ENCODE peak calls at places on chromosomes 2 and 18, in four cellular contexts. One of them, this sample, is unnamed.

GRCh38 chr18:58495634-58496033 is 133.3 kb downstream of the ALPK2 start:
- DNase-seq in effector memory CD8-positive, alpha-beta T cell: no peak
- DNase-seq in cardiac muscle cell: no peak
- DNase-seq in body of pancreas: no peak
- DNase-seq in this sample: no peak

GRCh38 chr2:84912984-84913383 is 7.5 kb downstream of the TMSB10 start:
- DNase-seq in effector memory CD8-positive, alpha-beta T cell: no peak
- DNase-seq in cardiac muscle cell: no peak
- DNase-seq in body of pancreas: no peak
- DNase-seq in this sample: no peak

GRCh38 chr2:113282747-113283533 is 4.2 kb upstream of the PAX8 start:
- DNase-seq in effector memory CD8-positive, alpha-beta T cell: no peak
- DNase-seq in cardiac muscle cell: peak; percentile 14
- DNase-seq in body of pancreas: peak; percentile 84
- DNase-seq in this sample: peak; percentile 86

GRCh38 chr2:240498958-240499260 is 58.9 kb downstream of the ANKMY1 start:
- DNase-seq in effector memory CD8-positive, alpha-beta T cell: no peak
- DNase-seq in cardiac muscle cell: no peak
- DNase-seq in body of pancreas: no peak
- DNase-seq in this sample: no peak

GRCh38 chr18:51907687-51908597 is 432.1 kb upstream of the DCC start:
- DNase-seq in effector memory CD8-positive, alpha-beta T cell: no peak
- DNase-seq in cardiac muscle cell: no peak
- DNase-seq in body of pancreas: peak; percentile 16
- DNase-seq in this sample: no peak

GRCh38 chr2:173884403-173884802 is 80.8 kb downstream of the SP3 start:
- DNase-seq in effector memory CD8-positive, alpha-beta T cell: peak; percentile 24
- DNase-seq in cardiac muscle cell: peak; percentile 68
- DNase-seq in body of pancreas: peak; percentile 70
- DNase-seq in this sample: peak; percentile 38

GRCh38 chr18:48743046-48743445 is 204.2 kb downstream of the CTIF start:
- DNase-seq in effector memory CD8-positive, alpha-beta T cell: no peak
- DNase-seq in cardiac muscle cell: peak; percentile 74
- DNase-seq in body of pancreas: peak; percentile 38
- DNase-seq in this sample: peak; percentile 50

GRCh38 chr2:65227035-65227470 is 578 bp upstream of the ACTR2 start:
- DNase-seq in effector memory CD8-positive, alpha-beta T cell: no peak
- DNase-seq in cardiac muscle cell: peak; percentile 33
- DNase-seq in body of pancreas: peak; percentile 18
- DNase-seq in this sample: peak; percentile 39

GRCh38 chr18:13003466-13003896 is 12.3 kb downstream of the CEP192 start:
- DNase-seq in effector memory CD8-positive, alpha-beta T cell: no peak
- DNase-seq in cardiac muscle cell: peak; percentile 87
- DNase-seq in body of pancreas: no peak
- DNase-seq in this sample: peak; percentile 51

GRCh38 chr2:46336560-46336959 is 39.4 kb downstream of the EPAS1 start:
- DNase-seq in effector memory CD8-positive, alpha-beta T cell: no peak
- DNase-seq in cardiac muscle cell: no peak
- DNase-seq in body of pancreas: no peak
- DNase-seq in this sample: peak; percentile 48

GRCh38 chr2:903223-903900 is 47.3 kb upstream of the SNTG2 start:
- DNase-seq in effector memory CD8-positive, alpha-beta T cell: no peak
- DNase-seq in cardiac muscle cell: no peak
- DNase-seq in body of pancreas: no peak
- DNase-seq in this sample: peak; percentile 31

GRCh38 chr18:45874501-45875184 is 49.2 kb downstream of the SIGLEC15 start:
- DNase-seq in effector memory CD8-positive, alpha-beta T cell: peak; percentile 45
- DNase-seq in cardiac muscle cell: peak; percentile 16
- DNase-seq in body of pancreas: no peak
- DNase-seq in this sample: no peak

GRCh38 chr2:112584891-112585250 is 462 bp downstream of the CHCHD5 start:
- DNase-seq in effector memory CD8-positive, alpha-beta T cell: no peak
- DNase-seq in cardiac muscle cell: no peak
- DNase-seq in body of pancreas: no peak
- DNase-seq in this sample: no peak

GRCh38 chr2:102698369-102699111 is 63.3 kb upstream of the TMEM182 start:
- DNase-seq in effector memory CD8-positive, alpha-beta T cell: no peak
- DNase-seq in cardiac muscle cell: no peak
- DNase-seq in body of pancreas: peak; percentile 24
- DNase-seq in this sample: no peak

GRCh38 chr2:60867848-60868247 is 13.5 kb upstream of the REL start:
- DNase-seq in effector memory CD8-positive, alpha-beta T cell: peak; percentile 22
- DNase-seq in cardiac muscle cell: no peak
- DNase-seq in body of pancreas: no peak
- DNase-seq in this sample: no peak

GRCh38 chr2:213288913-213289700 is 4.8 kb downstream of the SPAG16 start:
- DNase-seq in effector memory CD8-positive, alpha-beta T cell: no peak
- DNase-seq in cardiac muscle cell: no peak
- DNase-seq in body of pancreas: peak; percentile 22
- DNase-seq in this sample: no peak

GRCh38 chr2:121791801-121792221 is 36.4 kb downstream of the TSN start:
- DNase-seq in effector memory CD8-positive, alpha-beta T cell: no peak
- DNase-seq in cardiac muscle cell: no peak
- DNase-seq in body of pancreas: no peak
- DNase-seq in this sample: no peak

GRCh38 chr18:8744038-8744437 is 38.7 kb downstream of the MTCL1 start:
- DNase-seq in effector memory CD8-positive, alpha-beta T cell: no peak
- DNase-seq in cardiac muscle cell: no peak
- DNase-seq in body of pancreas: no peak
- DNase-seq in this sample: no peak

GRCh38 chr2:219254590-219255219 is 987 bp upstream of the TUBA4A start:
- DNase-seq in effector memory CD8-positive, alpha-beta T cell: peak; percentile 60
- DNase-seq in cardiac muscle cell: no peak
- DNase-seq in body of pancreas: no peak
- DNase-seq in this sample: peak; percentile 72

GRCh38 chr2:37985333-37985732 is 60.2 kb downstream of the RMDN2 start:
- DNase-seq in effector memory CD8-positive, alpha-beta T cell: no peak
- DNase-seq in cardiac muscle cell: peak; percentile 81
- DNase-seq in body of pancreas: no peak
- DNase-seq in this sample: no peak

GRCh38 chr2:174026122-174026845 is 61.1 kb upstream of the SP3 start:
- DNase-seq in effector memory CD8-positive, alpha-beta T cell: no peak
- DNase-seq in cardiac muscle cell: peak; percentile 94
- DNase-seq in body of pancreas: no peak
- DNase-seq in this sample: no peak

GRCh38 chr2:45862843-45863242 is 211.4 kb downstream of the PRKCE start:
- DNase-seq in effector memory CD8-positive, alpha-beta T cell: no peak
- DNase-seq in cardiac muscle cell: no peak
- DNase-seq in body of pancreas: no peak
- DNase-seq in this sample: no peak

GRCh38 chr18:58046087-58046793 is 2.2 kb downstream of the NEDD4L start:
- DNase-seq in effector memory CD8-positive, alpha-beta T cell: no peak
- DNase-seq in cardiac muscle cell: no peak
- DNase-seq in body of pancreas: no peak
- DNase-seq in this sample: no peak